ENCODE peak calls at places on chromosomes 1 and 21, in eight cellular contexts. One of them, this sample, is unnamed.

GRCh38 chr1:7572654-7573152 is 198.4 kb upstream of the VAMP3 start:
- DNase-seq in upper lobe of right lung: no peak
- DNase-seq in OCI-LY7: no peak
- DNase-seq in stomach: peak
- DNase-seq in heart left ventricle: no peak
- DNase-seq in IMR-90: no peak
- DNase-seq in MM.1S: no peak
- DNase-seq in HepG2: no peak
- DNase-seq in this sample: no peak

GRCh38 chr21:20040768-20041167 is 957.4 kb upstream of the NCAM2 start:
- DNase-seq in OCI-LY7: no peak
- DNase-seq in upper lobe of right lung: no peak
- DNase-seq in MM.1S: peak
- DNase-seq in IMR-90: no peak
- DNase-seq in stomach: no peak
- DNase-seq in HepG2: no peak
- DNase-seq in heart left ventricle: no peak
- DNase-seq in this sample: no peak

GRCh38 chr1:43367904-43368645 is at the start of gene ELOVL1:
- DNase-seq in heart left ventricle: peak
- DNase-seq in HepG2: peak
- DNase-seq in OCI-LY7: peak
- DNase-seq in IMR-90: peak
- DNase-seq in MM.1S: peak
- DNase-seq in upper lobe of right lung: peak
- DNase-seq in stomach: peak
- DNase-seq in this sample: peak

GRCh38 chr1:12353981-12354380 is 124.2 kb downstream of the VPS13D start:
- DNase-seq in MM.1S: no peak
- DNase-seq in heart left ventricle: no peak
- DNase-seq in upper lobe of right lung: no peak
- DNase-seq in stomach: no peak
- DNase-seq in IMR-90: no peak
- DNase-seq in HepG2: no peak
- DNase-seq in OCI-LY7: no peak
- DNase-seq in this sample: no peak

GRCh38 chr1:207073906-207074820 is 14.5 kb upstream of the C4BPB start:
- DNase-seq in upper lobe of right lung: no peak
- DNase-seq in MM.1S: no peak
- DNase-seq in stomach: no peak
- DNase-seq in heart left ventricle: no peak
- DNase-seq in IMR-90: peak
- DNase-seq in OCI-LY7: no peak
- DNase-seq in HepG2: no peak
- DNase-seq in this sample: no peak

GRCh38 chr1:18037651-18038050 is 69.9 kb upstream of the IGSF21 start:
- DNase-seq in MM.1S: peak
- DNase-seq in heart left ventricle: no peak
- DNase-seq in upper lobe of right lung: no peak
- DNase-seq in OCI-LY7: peak
- DNase-seq in stomach: no peak
- DNase-seq in IMR-90: no peak
- DNase-seq in HepG2: no peak
- DNase-seq in this sample: no peak

GRCh38 chr1:87682565-87682964 is 353.9 kb downstream of the LMO4 start:
- DNase-seq in heart left ventricle: no peak
- DNase-seq in IMR-90: no peak
- DNase-seq in MM.1S: no peak
- DNase-seq in upper lobe of right lung: no peak
- DNase-seq in stomach: no peak
- DNase-seq in OCI-LY7: no peak
- DNase-seq in HepG2: no peak
- DNase-seq in this sample: no peak

GRCh38 chr1:198153103-198153502 is 3.7 kb upstream of the NEK7 start:
- DNase-seq in MM.1S: no peak
- DNase-seq in heart left ventricle: peak
- DNase-seq in IMR-90: peak
- DNase-seq in stomach: no peak
- DNase-seq in HepG2: no peak
- DNase-seq in OCI-LY7: no peak
- DNase-seq in upper lobe of right lung: no peak
- DNase-seq in this sample: no peak

GRCh38 chr1:1338278-1338677 is 7.2 kb downstream of the TAS1R3 start:
- DNase-seq in MM.1S: no peak
- DNase-seq in IMR-90: no peak
- DNase-seq in OCI-LY7: no peak
- DNase-seq in upper lobe of right lung: no peak
- DNase-seq in HepG2: no peak
- DNase-seq in stomach: no peak
- DNase-seq in heart left ventricle: no peak
- DNase-seq in this sample: no peak

GRCh38 chr1:1336931-1337792 is 6.1 kb downstream of the TAS1R3 start:
- DNase-seq in stomach: no peak
- DNase-seq in HepG2: no peak
- DNase-seq in OCI-LY7: no peak
- DNase-seq in upper lobe of right lung: no peak
- DNase-seq in MM.1S: no peak
- DNase-seq in IMR-90: no peak
- DNase-seq in heart left ventricle: no peak
- DNase-seq in this sample: no peak

GRCh38 chr1:1336446-1336845 is 5.4 kb downstream of the TAS1R3 start:
- DNase-seq in OCI-LY7: no peak
- DNase-seq in HepG2: no peak
- DNase-seq in MM.1S: no peak
- DNase-seq in upper lobe of right lung: no peak
- DNase-seq in heart left ventricle: no peak
- DNase-seq in IMR-90: no peak
- DNase-seq in stomach: no peak
- DNase-seq in this sample: no peak

GRCh38 chr1:1335792-1336248 is 4.7 kb downstream of the TAS1R3 start:
- DNase-seq in heart left ventricle: no peak
- DNase-seq in upper lobe of right lung: no peak
- DNase-seq in MM.1S: no peak
- DNase-seq in OCI-LY7: no peak
- DNase-seq in HepG2: no peak
- DNase-seq in stomach: no peak
- DNase-seq in IMR-90: no peak
- DNase-seq in this sample: no peak

GRCh38 chr1:1337793-1338147 is 6.7 kb downstream of the TAS1R3 start:
- DNase-seq in upper lobe of right lung: no peak
- DNase-seq in HepG2: no peak
- DNase-seq in OCI-LY7: peak
- DNase-seq in IMR-90: no peak
- DNase-seq in MM.1S: no peak
- DNase-seq in heart left ventricle: no peak
- DNase-seq in stomach: peak
- DNase-seq in this sample: no peak
- H3K27ac ChIP-seq in upper lobe of right lung: no peak
- H3K27ac ChIP-seq in HepG2: no peak
- H3K27ac ChIP-seq in OCI-LY7: no peak
- H3K27ac ChIP-seq in IMR-90: no peak
- H3K27ac ChIP-seq in MM.1S: no peak
- H3K27ac ChIP-seq in heart left ventricle: no peak
- H3K27ac ChIP-seq in stomach: no peak
- H3K27ac ChIP-seq in this sample: no peak

DNA sequence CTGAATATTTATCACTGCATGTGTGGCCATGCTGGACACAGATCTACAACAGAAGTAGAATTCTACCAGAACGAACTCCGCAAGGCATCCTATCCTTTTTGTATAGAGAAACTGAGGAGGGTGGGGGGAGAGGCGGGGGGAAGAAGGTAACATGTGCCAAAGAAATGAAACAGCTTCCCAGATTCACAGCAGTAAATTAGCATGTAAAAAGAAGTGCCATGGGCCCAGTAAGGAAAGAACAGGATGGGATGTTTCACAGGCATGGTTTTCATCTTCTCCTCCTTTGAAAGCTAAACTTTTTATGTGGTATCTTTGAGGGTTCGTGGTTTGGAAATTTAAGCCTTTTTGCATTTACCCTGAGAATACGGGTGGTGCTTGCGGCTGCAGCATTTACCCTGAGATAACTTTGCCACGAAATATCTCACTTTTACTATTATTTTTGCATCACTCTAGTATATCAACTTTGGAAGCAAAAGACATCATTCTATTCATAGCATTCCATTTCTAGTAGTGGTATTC is 168.9 kb downstream of the TPR start:
- DNase-seq in upper lobe of right lung: no peak
- DNase-seq in IMR-90: no peak
- DNase-seq in stomach: no peak
- DNase-seq in heart left ventricle: no peak
- DNase-seq in HepG2: no peak
- DNase-seq in OCI-LY7: no peak
- DNase-seq in MM.1S: no peak
- DNase-seq in this sample: no peak
- H3K4me3 ChIP-seq in upper lobe of right lung: no peak
- H3K4me3 ChIP-seq in IMR-90: no peak
- H3K4me3 ChIP-seq in stomach: no peak
- H3K4me3 ChIP-seq in heart left ventricle: no peak
- H3K4me3 ChIP-seq in HepG2: no peak
- H3K4me3 ChIP-seq in OCI-LY7: no peak
- H3K4me3 ChIP-seq in MM.1S: no peak
- H3K4me3 ChIP-seq in this sample: no peak

DNA sequence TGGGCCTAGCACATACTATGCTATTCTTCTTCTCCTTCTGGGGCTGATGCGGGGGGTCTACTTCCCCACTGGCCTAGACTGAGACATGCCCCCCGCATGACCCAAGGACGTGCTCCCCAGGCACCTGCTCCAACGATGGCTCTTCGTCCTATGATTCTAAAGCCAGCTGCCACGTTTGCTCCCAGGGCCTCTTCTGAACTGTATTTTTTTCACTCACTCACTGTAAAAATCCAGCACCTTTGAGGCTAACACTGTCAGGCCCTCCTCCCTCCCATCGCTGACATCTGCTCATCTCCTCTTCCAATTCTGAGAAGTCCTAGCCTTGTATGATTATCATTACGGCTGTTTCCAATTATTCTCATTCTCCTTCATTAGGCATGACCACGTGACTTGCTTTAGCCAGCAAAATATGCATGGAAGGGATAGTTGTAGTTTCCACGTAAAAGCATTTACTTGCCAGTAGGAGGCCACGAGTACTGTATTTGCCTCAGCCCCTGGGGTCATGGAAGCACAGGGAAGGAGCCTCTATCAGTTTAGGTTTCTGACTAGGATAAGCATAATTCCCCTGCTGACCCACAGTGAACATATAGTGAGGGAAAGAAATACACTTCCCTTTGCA is 19.1 kb upstream of the EDN2 start:
- DNase-seq in HepG2: no peak
- DNase-seq in MM.1S: no peak
- DNase-seq in stomach: no peak
- DNase-seq in heart left ventricle: no peak
- DNase-seq in OCI-LY7: no peak
- DNase-seq in IMR-90: no peak
- DNase-seq in upper lobe of right lung: no peak
- DNase-seq in this sample: no peak
- TF ChIP-seq CTCF in HepG2: no peak
- TF ChIP-seq CTCF in MM.1S: peak
- TF ChIP-seq CTCF in stomach: no peak
- TF ChIP-seq CTCF in heart left ventricle: no peak
- TF ChIP-seq CTCF in OCI-LY7: peak
- TF ChIP-seq CTCF in IMR-90: no peak
- TF ChIP-seq CTCF in upper lobe of right lung: no peak
- TF ChIP-seq CTCF in this sample: no peak

GRCh38 chr1:151991663-151992344 is 1.9 kb downstream of the S100A10 start:
- DNase-seq in OCI-LY7: no peak
- DNase-seq in HepG2: no peak
- DNase-seq in MM.1S: no peak
- DNase-seq in stomach: no peak
- DNase-seq in IMR-90: no peak
- DNase-seq in upper lobe of right lung: no peak
- DNase-seq in heart left ventricle: no peak
- DNase-seq in this sample: no peak

GRCh38 chr1:151988405-151988851 is 5.2 kb downstream of the S100A10 start:
- DNase-seq in stomach: no peak
- DNase-seq in OCI-LY7: no peak
- DNase-seq in MM.1S: no peak
- DNase-seq in heart left ventricle: no peak
- DNase-seq in HepG2: no peak
- DNase-seq in IMR-90: peak
- DNase-seq in upper lobe of right lung: no peak
- DNase-seq in this sample: no peak

GRCh38 chr1:151990856-151991198 is 2.8 kb downstream of the S100A10 start:
- DNase-seq in stomach: peak
- DNase-seq in IMR-90: peak
- DNase-seq in heart left ventricle: peak
- DNase-seq in HepG2: peak
- DNase-seq in MM.1S: no peak
- DNase-seq in OCI-LY7: no peak
- DNase-seq in upper lobe of right lung: no peak
- DNase-seq in this sample: peak

GRCh38 chr1:151990058-151990855 is 3.4 kb downstream of the S100A10 start:
- DNase-seq in stomach: no peak
- DNase-seq in upper lobe of right lung: no peak
- DNase-seq in heart left ventricle: no peak
- DNase-seq in OCI-LY7: no peak
- DNase-seq in MM.1S: no peak
- DNase-seq in HepG2: no peak
- DNase-seq in IMR-90: no peak
- DNase-seq in this sample: no peak

GRCh38 chr1:151989131-151989868 is 4.4 kb downstream of the S100A10 start:
- DNase-seq in OCI-LY7: no peak
- DNase-seq in upper lobe of right lung: peak
- DNase-seq in stomach: peak
- DNase-seq in IMR-90: peak
- DNase-seq in HepG2: no peak
- DNase-seq in MM.1S: no peak
- DNase-seq in heart left ventricle: no peak
- DNase-seq in this sample: peak
- H3K27ac ChIP-seq in OCI-LY7: no peak
- H3K27ac ChIP-seq in upper lobe of right lung: peak
- H3K27ac ChIP-seq in stomach: peak
- H3K27ac ChIP-seq in IMR-90: peak
- H3K27ac ChIP-seq in HepG2: no peak
- H3K27ac ChIP-seq in MM.1S: no peak
- H3K27ac ChIP-seq in heart left ventricle: no peak
- H3K27ac ChIP-seq in this sample: peak

DNA sequence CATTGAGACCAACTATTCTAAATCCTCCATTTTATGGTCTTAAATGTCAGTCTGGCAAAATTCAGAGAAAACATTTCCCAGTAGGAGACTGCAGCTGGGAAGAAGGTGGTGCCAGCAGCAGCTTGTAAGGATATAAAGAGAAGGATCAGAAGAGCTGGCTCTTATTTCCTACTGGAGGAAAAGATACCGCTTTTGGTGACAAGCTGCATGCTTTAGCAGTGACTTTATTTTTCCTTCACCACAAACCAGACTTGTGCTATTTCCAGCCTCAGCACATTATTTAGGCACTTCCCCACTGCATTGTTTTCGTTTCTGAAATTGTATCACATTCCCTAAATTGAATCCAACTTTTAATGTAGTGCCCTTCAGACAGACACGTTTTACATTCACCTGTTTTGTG is 28.4 kb downstream of the RNF11 start:
- DNase-seq in upper lobe of right lung: no peak
- DNase-seq in stomach: no peak
- DNase-seq in HepG2: no peak
- DNase-seq in IMR-90: peak
- DNase-seq in MM.1S: no peak
- DNase-seq in OCI-LY7: no peak
- DNase-seq in heart left ventricle: no peak
- DNase-seq in this sample: no peak
- H3K4me3 ChIP-seq in upper lobe of right lung: no peak
- H3K4me3 ChIP-seq in stomach: no peak
- H3K4me3 ChIP-seq in HepG2: no peak
- H3K4me3 ChIP-seq in IMR-90: no peak
- H3K4me3 ChIP-seq in MM.1S: no peak
- H3K4me3 ChIP-seq in OCI-LY7: no peak
- H3K4me3 ChIP-seq in heart left ventricle: no peak
- H3K4me3 ChIP-seq in this sample: no peak